ENCODE peak calls at places on chromosomes 2 and 18, in nine cellular contexts. C, W, V, J, Y, Z, Q, S and K are unnamed samples.

GRCh38 chr2:37586663-37587409 is 84.6 kb downstream of the CDC42EP3 start:
- DNase-seq in C (peak; percentile 53), W (no peak), V (no peak), J (no peak), Y (no peak), Z (no peak), Q (no peak), S (no peak), K (no peak)

GRCh38 chr2:229927817-229928321 is 5.6 kb downstream of the FBXO36 start:
- DNase-seq in C (no peak), W (no peak), V (no peak), J (no peak), Y (peak; percentile 6), Z (no peak), Q (no peak), S (peak; percentile 44), K (no peak)

GRCh38 chr2:112187046-112187715 is 49.0 kb downstream of the FBLN7 start:
- DNase-seq in C (no peak), W (no peak), V (no peak), J (no peak), Y (no peak), Z (peak; percentile 37), Q (no peak), S (no peak), K (no peak)

GRCh38 chr2:64606495-64607363 is 47.0 kb downstream of the SERTAD2 start:
- DNase-seq in C (peak; percentile 81), W (peak; percentile 34), V (peak; percentile 52), J (peak; percentile 92), Y (peak; percentile 41), Z (peak; percentile 83), Q (peak; percentile 71), S (peak; percentile 84), K (peak; percentile 80)

GRCh38 chr2:222708274-222708710 is 36.8 kb downstream of the MOGAT1 start:
- DNase-seq in C (peak; percentile 78), W (peak; percentile 78), V (peak; percentile 53), J (peak; percentile 87), Y (peak; percentile 76), Z (peak; percentile 80), Q (peak; percentile 75), S (peak; percentile 63), K (peak; percentile 77)

GRCh38 chr2:27249891-27250651 is 12.8 kb downstream of the SLC30A3 start:
- DNase-seq in C (peak; percentile 94), W (no peak), V (no peak), J (peak; percentile 81), Y (peak; percentile 28), Z (no peak), Q (peak; percentile 74), S (peak; percentile 22), K (peak; percentile 19)

GRCh38 chr2:99777266-99777640 is 287.4 kb upstream of the REV1 start:
- DNase-seq in C (no peak), W (no peak), V (no peak), J (no peak), Y (no peak), Z (no peak), Q (no peak), S (no peak), K (no peak)

GRCh38 chr2:83899271-83899670 is 559.8 kb downstream of the SUCLG1 start:
- DNase-seq in C (no peak), W (no peak), V (no peak), J (no peak), Y (no peak), Z (no peak), Q (no peak), S (no peak), K (no peak)

GRCh38 chr2:238874330-238875050 is 26.6 kb downstream of the TWIST2 start:
- DNase-seq in C (no peak), W (no peak), V (no peak), J (no peak), Y (no peak), Z (no peak), Q (no peak), S (no peak), K (no peak)

GRCh38 chr2:45812039-45812500 is 160.6 kb downstream of the PRKCE start:
- DNase-seq in C (no peak), W (no peak), V (no peak), J (no peak), Y (no peak), Z (no peak), Q (no peak), S (peak; percentile 31), K (no peak)

GRCh38 chr2:164913640-164914346 is 41.5 kb downstream of the SLC38A11 start:
- DNase-seq in C (no peak), W (no peak), V (no peak), J (no peak), Y (peak; percentile 13), Z (no peak), Q (no peak), S (peak; percentile 28), K (no peak)

GRCh38 chr2:238240761-238241711 is 1.2 kb upstream of the HES6 start:
- DNase-seq in C (peak; percentile 96), W (no peak), V (no peak), J (peak; percentile 95), Y (peak; percentile 94), Z (no peak), Q (peak; percentile 56), S (no peak), K (no peak)

GRCh38 chr2:42238644-42239288 is 69.6 kb downstream of the EML4 start:
- DNase-seq in C (peak; percentile 71), W (no peak), V (no peak), J (no peak), Y (peak; percentile 78), Z (peak; percentile 42), Q (peak; percentile 51), S (peak; percentile 12), K (peak; percentile 22)

GRCh38 chr2:48471048-48471474 is 58.9 kb upstream of the STON1 start:
- DNase-seq in C (peak; percentile 40), W (no peak), V (no peak), J (no peak), Y (peak; percentile 73), Z (no peak), Q (peak; percentile 20), S (peak; percentile 69), K (no peak)

GRCh38 chr2:64403426-64403825 is 50.5 kb upstream of the LGALSL start:
- DNase-seq in C (no peak), W (no peak), V (no peak), J (no peak), Y (no peak), Z (no peak), Q (no peak), S (no peak), K (no peak)

GRCh38 chr18:13500891-13501887 is 225.2 kb downstream of the FAM210A start:
- DNase-seq in C (no peak), W (no peak), V (no peak), J (peak; percentile 79), Y (peak; percentile 83), Z (no peak), Q (peak; percentile 68), S (peak; percentile 89), K (no peak)

GRCh38 chr18:65990174-65990690 is 239.4 kb downstream of the CDH7 start:
- DNase-seq in C (no peak), W (no peak), V (no peak), J (no peak), Y (no peak), Z (no peak), Q (no peak), S (no peak), K (no peak)

GRCh38 chr18:9913151-9913525 is 678 bp upstream of the VAPA start:
- DNase-seq in C (no peak), W (no peak), V (no peak), J (no peak), Y (no peak), Z (no peak), Q (no peak), S (no peak), K (no peak)

GRCh38 chr2:128809256-128809636 is 490.6 kb upstream of the HS6ST1 start:
- DNase-seq in C (no peak), W (no peak), V (no peak), J (no peak), Y (no peak), Z (no peak), Q (no peak), S (no peak), K (no peak)

GRCh38 chr2:174590346-174590745 is 7.3 kb downstream of the WIPF1 start:
- DNase-seq in C (no peak), W (no peak), V (no peak), J (no peak), Y (no peak), Z (no peak), Q (no peak), S (no peak), K (no peak)

GRCh38 chr2:172555272-172555521 is 693 bp upstream of the PDK1 start:
- DNase-seq in C (no peak), W (no peak), V (no peak), J (no peak), Y (no peak), Z (no peak), Q (no peak), S (no peak), K (no peak)

GRCh38 chr2:144944506-144945230 is 424.7 kb upstream of the ZEB2 start:
- DNase-seq in C (no peak), W (no peak), V (no peak), J (no peak), Y (peak; percentile 79), Z (no peak), Q (no peak), S (no peak), K (no peak)